ENCODE peak calls at places on chromosomes 6 and 20, in ten cellular contexts. One of them, this sample, is unnamed.

GRCh38 chr6:19691465-19692167 is 145.6 kb upstream of the ID4 start:
- DNase-seq in HFF-Myc: no peak
- DNase-seq in breast epithelium: no peak
- DNase-seq in WTC11: peak
- DNase-seq in Calu3: no peak
- DNase-seq in lower leg skin: no peak
- DNase-seq in Panc1: no peak
- DNase-seq in AG09319: no peak
- DNase-seq in PC-9: no peak
- DNase-seq in A549: no peak
- DNase-seq in this sample: no peak

GRCh38 chr6:83176256-83176655 is 16.8 kb downstream of the PGM3 start:
- DNase-seq in HFF-Myc: no peak
- DNase-seq in breast epithelium: no peak
- DNase-seq in WTC11: no peak
- DNase-seq in Calu3: no peak
- DNase-seq in lower leg skin: no peak
- DNase-seq in Panc1: no peak
- DNase-seq in AG09319: no peak
- DNase-seq in PC-9: no peak
- DNase-seq in A549: no peak
- DNase-seq in this sample: no peak

GRCh38 chr6:84453499-84453898 is 226.1 kb upstream of the CEP162 start:
- DNase-seq in HFF-Myc: peak
- DNase-seq in breast epithelium: no peak
- DNase-seq in WTC11: no peak
- DNase-seq in Calu3: no peak
- DNase-seq in lower leg skin: no peak
- DNase-seq in Panc1: no peak
- DNase-seq in AG09319: no peak
- DNase-seq in PC-9: no peak
- DNase-seq in A549: no peak
- DNase-seq in this sample: no peak

GRCh38 chr20:62370115-62370806 is 3.1 kb upstream of the LAMA5 start:
- DNase-seq in HFF-Myc: peak
- DNase-seq in breast epithelium: peak
- DNase-seq in WTC11: no peak
- DNase-seq in Calu3: no peak
- DNase-seq in lower leg skin: no peak
- DNase-seq in Panc1: no peak
- DNase-seq in AG09319: no peak
- DNase-seq in PC-9: peak
- DNase-seq in A549: no peak
- DNase-seq in this sample: no peak

GRCh38 chr20:59331721-59332329 is 31.4 kb downstream of the EDN3 start:
- DNase-seq in HFF-Myc: no peak
- DNase-seq in breast epithelium: no peak
- DNase-seq in WTC11: no peak
- DNase-seq in Calu3: no peak
- DNase-seq in lower leg skin: no peak
- DNase-seq in Panc1: no peak
- DNase-seq in AG09319: no peak
- DNase-seq in PC-9: no peak
- DNase-seq in A549: no peak
- DNase-seq in this sample: no peak

GRCh38 chr6:87297115-87297514 is 25.3 kb upstream of the SMIM8 start:
- DNase-seq in HFF-Myc: no peak
- DNase-seq in breast epithelium: no peak
- DNase-seq in WTC11: no peak
- DNase-seq in Calu3: no peak
- DNase-seq in lower leg skin: no peak
- DNase-seq in Panc1: no peak
- DNase-seq in AG09319: no peak
- DNase-seq in PC-9: no peak
- DNase-seq in A549: no peak
- DNase-seq in this sample: no peak

GRCh38 chr6:41587223-41587879 is 41.2 kb downstream of the FOXP4 start:
- DNase-seq in HFF-Myc: no peak
- DNase-seq in breast epithelium: no peak
- DNase-seq in WTC11: no peak
- DNase-seq in Calu3: no peak
- DNase-seq in lower leg skin: no peak
- DNase-seq in Panc1: no peak
- DNase-seq in AG09319: no peak
- DNase-seq in PC-9: no peak
- DNase-seq in A549: no peak
- DNase-seq in this sample: no peak

GRCh38 chr20:2261105-2261504 is 34.7 kb upstream of the TGM3 start:
- DNase-seq in HFF-Myc: no peak
- DNase-seq in breast epithelium: no peak
- DNase-seq in WTC11: no peak
- DNase-seq in Calu3: peak
- DNase-seq in lower leg skin: peak
- DNase-seq in Panc1: no peak
- DNase-seq in AG09319: no peak
- DNase-seq in PC-9: no peak
- DNase-seq in A549: peak
- DNase-seq in this sample: no peak

GRCh38 chr6:11236351-11236750 is 3.9 kb upstream of the NEDD9 start:
- DNase-seq in HFF-Myc: no peak
- DNase-seq in breast epithelium: no peak
- DNase-seq in WTC11: no peak
- DNase-seq in Calu3: no peak
- DNase-seq in lower leg skin: no peak
- DNase-seq in Panc1: no peak
- DNase-seq in AG09319: no peak
- DNase-seq in PC-9: no peak
- DNase-seq in A549: no peak
- DNase-seq in this sample: no peak

GRCh38 chr6:38459291-38459690 is 180.4 kb downstream of the BTBD9 start:
- DNase-seq in HFF-Myc: no peak
- DNase-seq in breast epithelium: no peak
- DNase-seq in WTC11: no peak
- DNase-seq in Calu3: no peak
- DNase-seq in lower leg skin: no peak
- DNase-seq in Panc1: no peak
- DNase-seq in AG09319: no peak
- DNase-seq in PC-9: no peak
- DNase-seq in A549: no peak
- DNase-seq in this sample: no peak

GRCh38 chr6:90144396-90144795 is 152.2 kb downstream of the BACH2 start:
- DNase-seq in HFF-Myc: no peak
- DNase-seq in breast epithelium: no peak
- DNase-seq in WTC11: no peak
- DNase-seq in Calu3: no peak
- DNase-seq in lower leg skin: no peak
- DNase-seq in Panc1: no peak
- DNase-seq in AG09319: no peak
- DNase-seq in PC-9: no peak
- DNase-seq in A549: no peak
- DNase-seq in this sample: no peak

GRCh38 chr6:110039996-110040383 is 61.9 kb downstream of the GPR6 start:
- DNase-seq in HFF-Myc: peak
- DNase-seq in breast epithelium: no peak
- DNase-seq in WTC11: peak
- DNase-seq in Calu3: peak
- DNase-seq in lower leg skin: peak
- DNase-seq in Panc1: peak
- DNase-seq in AG09319: no peak
- DNase-seq in PC-9: no peak
- DNase-seq in A549: no peak
- DNase-seq in this sample: no peak

GRCh38 chr6:114055319-114055718 is 84.4 kb upstream of the HDAC2 start:
- DNase-seq in HFF-Myc: no peak
- DNase-seq in breast epithelium: no peak
- DNase-seq in WTC11: no peak
- DNase-seq in Calu3: no peak
- DNase-seq in lower leg skin: no peak
- DNase-seq in Panc1: no peak
- DNase-seq in AG09319: no peak
- DNase-seq in PC-9: no peak
- DNase-seq in A549: no peak
- DNase-seq in this sample: no peak

GRCh38 chr6:18496462-18496861 is 109.3 kb downstream of the RNF144B start:
- DNase-seq in HFF-Myc: no peak
- DNase-seq in breast epithelium: no peak
- DNase-seq in WTC11: no peak
- DNase-seq in Calu3: no peak
- DNase-seq in lower leg skin: no peak
- DNase-seq in Panc1: no peak
- DNase-seq in AG09319: no peak
- DNase-seq in PC-9: no peak
- DNase-seq in A549: no peak
- DNase-seq in this sample: no peak

GRCh38 chr6:18501313-18502013 is 114.3 kb downstream of the RNF144B start:
- DNase-seq in HFF-Myc: no peak
- DNase-seq in breast epithelium: no peak
- DNase-seq in WTC11: no peak
- DNase-seq in Calu3: peak
- DNase-seq in lower leg skin: peak
- DNase-seq in Panc1: no peak
- DNase-seq in AG09319: peak
- DNase-seq in PC-9: peak
- DNase-seq in A549: no peak
- DNase-seq in this sample: peak

GRCh38 chr6:18497006-18497405 is 109.9 kb downstream of the RNF144B start:
- DNase-seq in HFF-Myc: no peak
- DNase-seq in breast epithelium: no peak
- DNase-seq in WTC11: no peak
- DNase-seq in Calu3: no peak
- DNase-seq in lower leg skin: no peak
- DNase-seq in Panc1: no peak
- DNase-seq in AG09319: no peak
- DNase-seq in PC-9: no peak
- DNase-seq in A549: no peak
- DNase-seq in this sample: no peak

GRCh38 chr6:18495236-18495635 is 108.1 kb downstream of the RNF144B start:
- DNase-seq in HFF-Myc: no peak
- DNase-seq in breast epithelium: no peak
- DNase-seq in WTC11: no peak
- DNase-seq in Calu3: no peak
- DNase-seq in lower leg skin: no peak
- DNase-seq in Panc1: no peak
- DNase-seq in AG09319: no peak
- DNase-seq in PC-9: no peak
- DNase-seq in A549: no peak
- DNase-seq in this sample: no peak

GRCh38 chr6:18498408-18498807 is 111.3 kb downstream of the RNF144B start:
- DNase-seq in HFF-Myc: no peak
- DNase-seq in breast epithelium: no peak
- DNase-seq in WTC11: no peak
- DNase-seq in Calu3: no peak
- DNase-seq in lower leg skin: no peak
- DNase-seq in Panc1: no peak
- DNase-seq in AG09319: no peak
- DNase-seq in PC-9: no peak
- DNase-seq in A549: no peak
- DNase-seq in this sample: no peak
- TF ChIP-seq CTCF in HFF-Myc: no peak
- TF ChIP-seq CTCF in breast epithelium: no peak
- TF ChIP-seq CTCF in WTC11: no peak
- TF ChIP-seq CTCF in Calu3: no peak
- TF ChIP-seq CTCF in lower leg skin: no peak
- TF ChIP-seq CTCF in Panc1: no peak
- TF ChIP-seq CTCF in AG09319: no peak
- TF ChIP-seq CTCF in PC-9: no peak
- TF ChIP-seq CTCF in A549: no peak
- TF ChIP-seq CTCF in this sample: no peak

GRCh38 chr20:14334306-14334930 is 3.0 kb downstream of the FLRT3 start:
- DNase-seq in HFF-Myc: peak
- DNase-seq in breast epithelium: no peak
- DNase-seq in WTC11: peak
- DNase-seq in Calu3: peak
- DNase-seq in lower leg skin: no peak
- DNase-seq in Panc1: no peak
- DNase-seq in AG09319: peak
- DNase-seq in PC-9: no peak
- DNase-seq in A549: peak
- DNase-seq in this sample: no peak
- TF ChIP-seq CTCF in HFF-Myc: peak
- TF ChIP-seq CTCF in breast epithelium: peak
- TF ChIP-seq CTCF in WTC11: no peak
- TF ChIP-seq CTCF in Calu3: peak
- TF ChIP-seq CTCF in lower leg skin: no peak
- TF ChIP-seq CTCF in Panc1: peak
- TF ChIP-seq CTCF in AG09319: peak
- TF ChIP-seq CTCF in PC-9: peak
- TF ChIP-seq CTCF in A549: peak
- TF ChIP-seq CTCF in this sample: peak

DNA sequence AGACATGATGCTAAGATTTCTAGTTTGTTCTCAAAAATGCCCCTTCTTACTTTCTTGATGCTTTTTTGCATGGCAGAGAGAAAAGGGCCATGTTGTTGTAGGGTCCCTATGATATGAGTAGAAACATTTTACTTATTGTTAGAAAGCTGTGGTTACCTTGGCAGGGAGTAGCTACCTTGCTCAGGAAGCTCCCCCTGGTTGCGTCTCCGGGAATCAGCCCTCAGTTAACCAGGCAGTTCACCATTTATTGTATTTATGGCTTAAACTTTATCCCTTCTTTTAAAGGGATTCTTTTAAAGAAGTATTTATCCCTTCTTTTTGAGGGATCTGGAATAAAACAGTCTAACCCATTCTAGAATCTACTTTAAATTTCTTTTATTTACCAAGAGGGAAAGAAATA is 113.9 kb upstream of the PROKR2 start:
- DNase-seq in HFF-Myc: no peak
- DNase-seq in breast epithelium: no peak
- DNase-seq in WTC11: no peak
- DNase-seq in Calu3: no peak
- DNase-seq in lower leg skin: no peak
- DNase-seq in Panc1: no peak
- DNase-seq in AG09319: no peak
- DNase-seq in PC-9: no peak
- DNase-seq in A549: no peak
- DNase-seq in this sample: no peak
- TF ChIP-seq CTCF in HFF-Myc: no peak
- TF ChIP-seq CTCF in breast epithelium: no peak
- TF ChIP-seq CTCF in WTC11: no peak
- TF ChIP-seq CTCF in Calu3: no peak
- TF ChIP-seq CTCF in lower leg skin: no peak
- TF ChIP-seq CTCF in Panc1: peak
- TF ChIP-seq CTCF in AG09319: no peak
- TF ChIP-seq CTCF in PC-9: no peak
- TF ChIP-seq CTCF in A549: no peak
- TF ChIP-seq CTCF in this sample: no peak

GRCh38 chr6:42979523-42980177 is 669 bp upstream of the PEX6 start:
- DNase-seq in HFF-Myc: peak
- DNase-seq in breast epithelium: no peak
- DNase-seq in WTC11: no peak
- DNase-seq in Calu3: no peak
- DNase-seq in lower leg skin: no peak
- DNase-seq in Panc1: no peak
- DNase-seq in AG09319: no peak
- DNase-seq in PC-9: no peak
- DNase-seq in A549: peak
- DNase-seq in this sample: no peak
- TF ChIP-seq CTCF in HFF-Myc: no peak
- TF ChIP-seq CTCF in breast epithelium: no peak
- TF ChIP-seq CTCF in WTC11: no peak
- TF ChIP-seq CTCF in Calu3: no peak
- TF ChIP-seq CTCF in lower leg skin: no peak
- TF ChIP-seq CTCF in Panc1: no peak
- TF ChIP-seq CTCF in AG09319: no peak
- TF ChIP-seq CTCF in PC-9: no peak
- TF ChIP-seq CTCF in A549: no peak
- TF ChIP-seq CTCF in this sample: no peak

GRCh38 chr6:3001773-3002293 is 2.1 kb downstream of the NQO2 start:
- DNase-seq in HFF-Myc: peak
- DNase-seq in breast epithelium: no peak
- DNase-seq in WTC11: no peak
- DNase-seq in Calu3: peak
- DNase-seq in lower leg skin: no peak
- DNase-seq in Panc1: peak
- DNase-seq in AG09319: no peak
- DNase-seq in PC-9: peak
- DNase-seq in A549: peak
- DNase-seq in this sample: no peak
- TF ChIP-seq CTCF in HFF-Myc: peak
- TF ChIP-seq CTCF in breast epithelium: peak
- TF ChIP-seq CTCF in WTC11: peak
- TF ChIP-seq CTCF in Calu3: peak
- TF ChIP-seq CTCF in lower leg skin: no peak
- TF ChIP-seq CTCF in Panc1: peak
- TF ChIP-seq CTCF in AG09319: peak
- TF ChIP-seq CTCF in PC-9: peak
- TF ChIP-seq CTCF in A549: peak
- TF ChIP-seq CTCF in this sample: peak